ENCODE peak calls at places on chromosomes 7 and 10, in seven cellular contexts. P, U, L, V, W, J and R are unnamed samples.

GRCh38 chr10:130956251-130956650 is 355.3 kb downstream of the TCERG1L start:
- DNase-seq in P (no peak), U (no peak), L (no peak), V (no peak), W (no peak), J (no peak), R (no peak)

GRCh38 chr7:131555565-131556054 is 818 bp downstream of the PODXL start:
- DNase-seq in P (no peak), U (no peak), L (no peak), V (peak), W (no peak), J (no peak), R (no peak)

GRCh38 chr10:93816123-93816747 is 58.5 kb downstream of the LGI1 start:
- DNase-seq in P (peak), U (peak), L (peak), V (peak), W (peak), J (peak), R (no peak)

GRCh38 chr10:133420579-133420978 is 3.8 kb downstream of the SPRN start:
- DNase-seq in P (no peak), U (no peak), L (no peak), V (no peak), W (no peak), J (no peak), R (no peak)

GRCh38 chr10:125163803-125164202 is 3.4 kb upstream of the CTBP2 start:
- DNase-seq in P (no peak), U (no peak), L (no peak), V (no peak), W (no peak), J (no peak), R (no peak)

GRCh38 chr7:91265693-91266066 is 1.4 kb downstream of the FZD1 start:
- DNase-seq in P (no peak), U (no peak), L (peak), V (no peak), W (no peak), J (peak), R (no peak)

GRCh38 chr7:140310337-140311002 is 87.9 kb downstream of the SLC37A3 start:
- DNase-seq in P (no peak), U (no peak), L (no peak), V (no peak), W (peak), J (no peak), R (no peak)

GRCh38 chr10:27716521-27716920 is 29.1 kb downstream of the MKX start:
- DNase-seq in P (no peak), U (no peak), L (no peak), V (no peak), W (peak), J (no peak), R (no peak)

GRCh38 chr10:65142641-65143435 is 1621.6 kb downstream of the REEP3 start:
- DNase-seq in P (no peak), U (no peak), L (no peak), V (no peak), W (no peak), J (no peak), R (no peak)

GRCh38 chr10:9615179-9615578 is 1402.5 kb upstream of the CELF2 start:
- DNase-seq in P (no peak), U (no peak), L (peak), V (no peak), W (peak), J (no peak), R (no peak)

GRCh38 chr10:124087672-124088634 is 5.4 kb downstream of the CHST15 start:
- DNase-seq in P (no peak), U (no peak), L (peak), V (no peak), W (peak), J (no peak), R (no peak)

GRCh38 chr10:27223964-27224363 is 16.6 kb downstream of the ACBD5 start:
- DNase-seq in P (no peak), U (no peak), L (no peak), V (peak), W (peak), J (peak), R (peak)

GRCh38 chr7:100964630-100965029 is 4.7 kb upstream of the MUC12 start:
- DNase-seq in P (no peak), U (no peak), L (no peak), V (no peak), W (no peak), J (no peak), R (no peak)

GRCh38 chr7:157927313-157927925 is 590.6 kb downstream of the DNAJB6 start:
- DNase-seq in P (no peak), U (no peak), L (no peak), V (no peak), W (no peak), J (no peak), R (no peak)

GRCh38 chr7:27167170-27167505 is 1.8 kb upstream of the HOXA9 start:
- DNase-seq in P (no peak), U (peak), L (no peak), V (no peak), W (peak), J (no peak), R (no peak)

GRCh38 chr7:578386-578785 is 58.7 kb upstream of the PDGFA start:
- DNase-seq in P (no peak), U (no peak), L (no peak), V (no peak), W (no peak), J (no peak), R (no peak)

GRCh38 chr10:52212062-52212461 is 102.0 kb upstream of the DKK1 start:
- DNase-seq in P (no peak), U (no peak), L (no peak), V (no peak), W (peak), J (no peak), R (no peak)

GRCh38 chr7:131909151-131909768 is 352.8 kb upstream of the PODXL start:
- DNase-seq in P (no peak), U (peak), L (no peak), V (no peak), W (no peak), J (no peak), R (no peak)

GRCh38 chr7:133958822-133959221 is 168.3 kb upstream of the LRGUK start:
- DNase-seq in P (no peak), U (no peak), L (no peak), V (no peak), W (no peak), J (no peak), R (no peak)

GRCh38 chr7:33874943-33875342 is 30.4 kb upstream of the BMPER start:
- DNase-seq in P (no peak), U (no peak), L (peak), V (no peak), W (peak), J (no peak), R (no peak)

GRCh38 chr10:21926949-21927348 is 76.6 kb downstream of the DNAJC1 start:
- DNase-seq in P (peak), U (no peak), L (peak), V (no peak), W (peak), J (peak), R (peak)

GRCh38 chr7:90574136-90574819 is 21.8 kb upstream of the CDK14 start:
- DNase-seq in P (no peak), U (peak), L (peak), V (no peak), W (no peak), J (no peak), R (no peak)

GRCh38 chr10:3950676-3951275 is 165.8 kb upstream of the KLF6 start:
- DNase-seq in P (no peak), U (no peak), L (no peak), V (no peak), W (no peak), J (no peak), R (no peak)

GRCh38 chr10:112298581-112298980 is 15.4 kb downstream of the TECTB start:
- DNase-seq in P (no peak), U (no peak), L (no peak), V (no peak), W (no peak), J (no peak), R (no peak)

GRCh38 chr7:120806669-120807068 is 51.3 kb downstream of the TSPAN12 start:
- DNase-seq in P (no peak), U (no peak), L (no peak), V (no peak), W (peak), J (no peak), R (no peak)

GRCh38 chr7:26201261-26202018 is at the start of gene CBX3:
- DNase-seq in P (peak), U (peak), L (peak), V (peak), W (no peak), J (peak), R (no peak)